ENCODE peak calls at places on chromosomes 12 and 14, in nine cellular contexts. One of them, this sample, is unnamed. For H3K9me3, the result is how much of the 10 kb centered on the place peaks cover.

GRCh38 chr12:114371250-114371649 is 34.7 kb downstream of the TBX5 start:
- DNase-seq in IMR-90: no peak
- DNase-seq in H9: no peak
- DNase-seq in body of pancreas: no peak
- DNase-seq in sigmoid colon: no peak
- DNase-seq in ovary: no peak
- DNase-seq in neural progenitor cell: peak
- DNase-seq in uterus: no peak
- DNase-seq in H1: no peak
- DNase-seq in this sample: no peak

GRCh38 chr12:122691566-122691965 is 11.6 kb downstream of the HCAR2 start:
- DNase-seq in ovary: no peak
- DNase-seq in uterus: no peak
- DNase-seq in body of pancreas: no peak
- DNase-seq in neural progenitor cell: no peak
- DNase-seq in sigmoid colon: no peak
- DNase-seq in IMR-90: no peak
- DNase-seq in H1: no peak
- DNase-seq in H9: no peak
- DNase-seq in this sample: no peak

GRCh38 chr12:22576473-22576872 is 32.1 kb upstream of the C2CD5 start:
- DNase-seq in sigmoid colon: no peak
- DNase-seq in body of pancreas: no peak
- DNase-seq in uterus: no peak
- DNase-seq in H9: no peak
- DNase-seq in neural progenitor cell: no peak
- DNase-seq in IMR-90: no peak
- DNase-seq in H1: no peak
- DNase-seq in ovary: no peak
- DNase-seq in this sample: no peak

GRCh38 chr12:97283297-97283696 is 179.3 kb upstream of the RMST start:
- DNase-seq in sigmoid colon: no peak
- DNase-seq in ovary: no peak
- DNase-seq in body of pancreas: no peak
- DNase-seq in H9: peak
- DNase-seq in uterus: no peak
- DNase-seq in IMR-90: no peak
- DNase-seq in H1: no peak
- DNase-seq in neural progenitor cell: peak
- DNase-seq in this sample: no peak

GRCh38 chr12:80058586-80058985 is 40.8 kb upstream of the OTOGL start:
- DNase-seq in H1: no peak
- DNase-seq in H9: no peak
- DNase-seq in body of pancreas: no peak
- DNase-seq in ovary: no peak
- DNase-seq in neural progenitor cell: no peak
- DNase-seq in IMR-90: no peak
- DNase-seq in uterus: no peak
- DNase-seq in sigmoid colon: no peak
- DNase-seq in this sample: no peak

GRCh38 chr14:80699861-80700260 is 241.7 kb downstream of the CEP128 start:
- DNase-seq in IMR-90: no peak
- DNase-seq in H1: no peak
- DNase-seq in sigmoid colon: no peak
- DNase-seq in neural progenitor cell: no peak
- DNase-seq in body of pancreas: no peak
- DNase-seq in H9: no peak
- DNase-seq in ovary: no peak
- DNase-seq in uterus: no peak
- DNase-seq in this sample: no peak

GRCh38 chr14:51873221-51873893 is 12.9 kb downstream of the GNG2 start:
- DNase-seq in uterus: no peak
- DNase-seq in ovary: no peak
- DNase-seq in neural progenitor cell: no peak
- DNase-seq in H9: no peak
- DNase-seq in body of pancreas: no peak
- DNase-seq in H1: no peak
- DNase-seq in IMR-90: peak
- DNase-seq in sigmoid colon: no peak
- DNase-seq in this sample: no peak

GRCh38 chr14:100541621-100542560 is 45.3 kb downstream of the BEGAIN start:
- DNase-seq in sigmoid colon: peak
- DNase-seq in body of pancreas: peak
- DNase-seq in H9: no peak
- DNase-seq in ovary: no peak
- DNase-seq in IMR-90: no peak
- DNase-seq in H1: no peak
- DNase-seq in uterus: no peak
- DNase-seq in neural progenitor cell: no peak
- DNase-seq in this sample: peak

GRCh38 chr14:64200170-64200569 is 94.0 kb downstream of the ESR2 start:
- DNase-seq in ovary: peak
- DNase-seq in body of pancreas: peak
- DNase-seq in uterus: no peak
- DNase-seq in H1: no peak
- DNase-seq in H9: no peak
- DNase-seq in IMR-90: no peak
- DNase-seq in neural progenitor cell: no peak
- DNase-seq in sigmoid colon: no peak
- DNase-seq in this sample: no peak

GRCh38 chr14:69695664-69696527 is 71.0 kb upstream of the SRSF5 start:
- DNase-seq in neural progenitor cell: peak
- DNase-seq in H1: no peak
- DNase-seq in sigmoid colon: no peak
- DNase-seq in IMR-90: peak
- DNase-seq in body of pancreas: peak
- DNase-seq in H9: no peak
- DNase-seq in uterus: no peak
- DNase-seq in ovary: peak
- DNase-seq in this sample: no peak

GRCh38 chr12:133023566-133023965 is 13.7 kb upstream of the ZNF84 start:
- DNase-seq in sigmoid colon: no peak
- DNase-seq in body of pancreas: no peak
- DNase-seq in IMR-90: peak
- DNase-seq in uterus: no peak
- DNase-seq in neural progenitor cell: no peak
- DNase-seq in ovary: no peak
- DNase-seq in H1: no peak
- DNase-seq in H9: no peak
- DNase-seq in this sample: no peak
- H3K9me3 ChIP-seq in sigmoid colon: under half
- H3K9me3 ChIP-seq in body of pancreas: under half
- H3K9me3 ChIP-seq in IMR-90: under half
- H3K9me3 ChIP-seq in uterus: under half
- H3K9me3 ChIP-seq in neural progenitor cell: under half
- H3K9me3 ChIP-seq in ovary: under half
- H3K9me3 ChIP-seq in H1: half or more
- H3K9me3 ChIP-seq in H9: under half
- H3K9me3 ChIP-seq in this sample: under half

GRCh38 chr12:94322346-94322745 is 137.3 kb downstream of the CEP83 start:
- DNase-seq in IMR-90: no peak
- DNase-seq in ovary: peak
- DNase-seq in H1: no peak
- DNase-seq in uterus: no peak
- DNase-seq in body of pancreas: no peak
- DNase-seq in sigmoid colon: no peak
- DNase-seq in neural progenitor cell: no peak
- DNase-seq in H9: no peak
- DNase-seq in this sample: peak
- H3K9me3 ChIP-seq in IMR-90: under half
- H3K9me3 ChIP-seq in ovary: under half
- H3K9me3 ChIP-seq in H1: under half
- H3K9me3 ChIP-seq in uterus: under half
- H3K9me3 ChIP-seq in body of pancreas: under half
- H3K9me3 ChIP-seq in sigmoid colon: under half
- H3K9me3 ChIP-seq in neural progenitor cell: under half
- H3K9me3 ChIP-seq in H9: under half
- H3K9me3 ChIP-seq in this sample: under half

DNA sequence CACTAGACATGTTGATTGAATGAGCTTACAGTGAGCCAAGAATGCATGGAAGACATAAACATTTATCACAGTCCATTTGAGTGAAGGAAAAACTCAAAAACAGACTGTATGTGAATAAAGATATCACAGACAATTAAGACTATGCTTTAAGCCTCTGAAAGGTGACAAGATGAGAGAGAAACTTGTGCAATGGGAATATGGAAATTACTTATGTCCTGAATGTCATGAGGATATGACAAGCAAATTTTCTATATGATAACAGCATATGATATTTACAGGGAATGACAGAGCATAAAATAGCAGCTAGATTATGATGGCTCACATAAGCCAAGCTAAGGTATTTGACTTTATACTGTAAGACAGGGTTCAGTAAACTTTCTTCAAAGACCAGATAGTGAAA is 1153.1 kb upstream of the USP15 start:
- DNase-seq in uterus: no peak
- DNase-seq in IMR-90: no peak
- DNase-seq in sigmoid colon: no peak
- DNase-seq in body of pancreas: no peak
- DNase-seq in H9: no peak
- DNase-seq in H1: no peak
- DNase-seq in neural progenitor cell: no peak
- DNase-seq in ovary: no peak
- DNase-seq in this sample: no peak
- H3K9me3 ChIP-seq in uterus: under half
- H3K9me3 ChIP-seq in IMR-90: under half
- H3K9me3 ChIP-seq in sigmoid colon: under half
- H3K9me3 ChIP-seq in body of pancreas: under half
- H3K9me3 ChIP-seq in H9: under half
- H3K9me3 ChIP-seq in H1: under half
- H3K9me3 ChIP-seq in neural progenitor cell: under half
- H3K9me3 ChIP-seq in ovary: under half
- H3K9me3 ChIP-seq in this sample: under half

DNA sequence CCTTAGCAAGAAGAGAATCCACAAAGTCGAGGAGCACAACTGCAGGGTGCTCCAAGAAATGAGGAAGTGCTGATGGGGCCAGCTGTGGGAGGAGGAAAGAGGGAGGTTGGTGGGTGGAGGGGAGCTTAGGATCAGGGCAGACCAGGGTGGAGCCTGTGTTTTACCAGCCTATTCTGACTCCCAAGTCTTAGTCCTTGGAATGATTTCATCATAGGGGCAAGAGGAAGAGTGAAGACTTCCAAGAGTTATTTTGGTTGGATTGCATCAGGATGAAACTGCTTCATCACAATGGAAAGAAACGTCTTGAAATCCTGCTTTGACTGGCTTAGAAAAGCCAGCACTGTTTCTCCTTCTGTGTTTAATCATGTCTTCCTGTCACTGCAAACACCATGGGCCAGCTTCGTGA is 194.0 kb downstream of the DPF3 start:
- DNase-seq in H1: no peak
- DNase-seq in uterus: no peak
- DNase-seq in neural progenitor cell: no peak
- DNase-seq in H9: no peak
- DNase-seq in sigmoid colon: peak
- DNase-seq in IMR-90: peak
- DNase-seq in ovary: peak
- DNase-seq in body of pancreas: no peak
- DNase-seq in this sample: peak
- H3K9me3 ChIP-seq in H1: under half
- H3K9me3 ChIP-seq in uterus: under half
- H3K9me3 ChIP-seq in neural progenitor cell: under half
- H3K9me3 ChIP-seq in H9: under half
- H3K9me3 ChIP-seq in sigmoid colon: under half
- H3K9me3 ChIP-seq in IMR-90: under half
- H3K9me3 ChIP-seq in ovary: under half
- H3K9me3 ChIP-seq in body of pancreas: under half
- H3K9me3 ChIP-seq in this sample: under half

GRCh38 chr14:105939810-105940508 is 413.6 kb downstream of the TMEM121 start:
- DNase-seq in ovary: no peak
- DNase-seq in H9: no peak
- DNase-seq in H1: no peak
- DNase-seq in IMR-90: no peak
- DNase-seq in uterus: no peak
- DNase-seq in body of pancreas: no peak
- DNase-seq in sigmoid colon: peak
- DNase-seq in neural progenitor cell: no peak
- DNase-seq in this sample: no peak
- H3K9me3 ChIP-seq in ovary: under half
- H3K9me3 ChIP-seq in H9: half or more
- H3K9me3 ChIP-seq in H1: half or more
- H3K9me3 ChIP-seq in IMR-90: under half
- H3K9me3 ChIP-seq in uterus: under half
- H3K9me3 ChIP-seq in body of pancreas: under half
- H3K9me3 ChIP-seq in sigmoid colon: under half
- H3K9me3 ChIP-seq in neural progenitor cell: under half
- H3K9me3 ChIP-seq in this sample: under half

GRCh38 chr14:83887871-83888270 is 1642.1 kb upstream of the FLRT2 start:
- DNase-seq in body of pancreas: no peak
- DNase-seq in ovary: no peak
- DNase-seq in neural progenitor cell: no peak
- DNase-seq in H1: no peak
- DNase-seq in uterus: no peak
- DNase-seq in H9: no peak
- DNase-seq in IMR-90: no peak
- DNase-seq in sigmoid colon: no peak
- DNase-seq in this sample: no peak

GRCh38 chr14:83883732-83884131 is 1646.2 kb upstream of the FLRT2 start:
- DNase-seq in uterus: no peak
- DNase-seq in sigmoid colon: no peak
- DNase-seq in H1: no peak
- DNase-seq in IMR-90: no peak
- DNase-seq in body of pancreas: no peak
- DNase-seq in neural progenitor cell: no peak
- DNase-seq in H9: no peak
- DNase-seq in ovary: no peak
- DNase-seq in this sample: no peak

DNA sequence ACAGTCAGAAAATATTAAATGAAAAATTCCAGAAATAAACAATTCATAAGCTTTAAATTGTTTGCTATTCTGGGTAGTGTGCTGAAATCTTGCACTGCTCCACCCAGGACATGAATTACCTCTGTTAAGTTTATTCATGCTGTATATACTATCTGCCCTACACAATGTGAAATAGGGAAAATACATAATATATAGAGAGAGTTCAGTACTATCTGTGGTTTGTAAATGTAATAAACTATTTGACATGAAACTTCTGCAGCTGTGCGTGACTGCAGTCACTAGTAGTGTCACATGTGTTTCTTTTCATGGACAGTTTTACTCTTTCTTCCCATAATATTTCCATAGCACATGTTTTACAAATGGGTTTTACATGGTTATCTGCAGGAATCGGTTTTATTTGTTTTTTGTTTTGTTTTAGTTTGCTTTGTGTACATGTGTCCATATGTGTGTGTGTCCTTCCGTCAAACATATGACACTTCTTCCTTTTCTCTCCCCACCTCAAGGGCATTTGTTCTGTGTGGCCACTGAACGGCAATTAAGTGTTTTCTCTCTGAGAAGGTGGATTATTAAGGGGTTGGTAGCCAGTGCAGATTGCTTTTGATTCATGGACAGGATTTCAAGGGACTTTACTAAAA is 1644.1 kb upstream of the FLRT2 start:
- DNase-seq in uterus: no peak
- DNase-seq in body of pancreas: no peak
- DNase-seq in H1: no peak
- DNase-seq in H9: no peak
- DNase-seq in ovary: no peak
- DNase-seq in sigmoid colon: no peak
- DNase-seq in neural progenitor cell: no peak
- DNase-seq in IMR-90: no peak
- DNase-seq in this sample: no peak
- H3K9me3 ChIP-seq in uterus: under half
- H3K9me3 ChIP-seq in body of pancreas: under half
- H3K9me3 ChIP-seq in H1: under half
- H3K9me3 ChIP-seq in H9: under half
- H3K9me3 ChIP-seq in ovary: under half
- H3K9me3 ChIP-seq in sigmoid colon: under half
- H3K9me3 ChIP-seq in neural progenitor cell: under half
- H3K9me3 ChIP-seq in IMR-90: under half
- H3K9me3 ChIP-seq in this sample: under half

GRCh38 chr12:34334953-34335743 is 312.9 kb downstream of the ALG10 start:
- DNase-seq in H1: no peak
- DNase-seq in uterus: no peak
- DNase-seq in IMR-90: no peak
- DNase-seq in H9: no peak
- DNase-seq in sigmoid colon: no peak
- DNase-seq in ovary: no peak
- DNase-seq in neural progenitor cell: no peak
- DNase-seq in body of pancreas: no peak
- DNase-seq in this sample: no peak
- H3K9me3 ChIP-seq in H1: half or more
- H3K9me3 ChIP-seq in uterus: under half
- H3K9me3 ChIP-seq in IMR-90: half or more
- H3K9me3 ChIP-seq in H9: half or more
- H3K9me3 ChIP-seq in sigmoid colon: under half
- H3K9me3 ChIP-seq in ovary: under half
- H3K9me3 ChIP-seq in neural progenitor cell: under half
- H3K9me3 ChIP-seq in body of pancreas: under half
- H3K9me3 ChIP-seq in this sample: under half